ENCODE peak calls at places on chromosomes 7 and 10, in seven cellular contexts. One of them, this sample, is unnamed.
A peak's percentile ranks its signal among the peaks of the same experiment; 100 is the strongest.

GRCh38 chr7:132402751-132403245 is 173.5 kb downstream of the PLXNA4 start:
- DNase-seq in GM23338: no peak
- DNase-seq in HCT116: no peak
- DNase-seq in GM23248: peak; percentile 69
- DNase-seq in neural progenitor cell: no peak
- DNase-seq in hepatocyte: no peak
- DNase-seq in MM.1S: no peak
- DNase-seq in this sample: no peak

GRCh38 chr10:48604408-48605263 is at the start of gene ARHGAP22:
- DNase-seq in GM23338: peak; percentile 69
- DNase-seq in HCT116: no peak
- DNase-seq in GM23248: peak; percentile 86
- DNase-seq in neural progenitor cell: peak; percentile 62
- DNase-seq in hepatocyte: peak; percentile 32
- DNase-seq in MM.1S: peak; percentile 58
- DNase-seq in this sample: peak; percentile 63

GRCh38 chr7:141557360-141557759 is 6.2 kb downstream of the AGK start:
- DNase-seq in GM23338: no peak
- DNase-seq in HCT116: no peak
- DNase-seq in GM23248: no peak
- DNase-seq in neural progenitor cell: no peak
- DNase-seq in hepatocyte: no peak
- DNase-seq in MM.1S: peak; percentile 43
- DNase-seq in this sample: no peak

GRCh38 chr10:3096149-3096548 is 28.8 kb downstream of the PFKP start:
- DNase-seq in GM23338: no peak
- DNase-seq in HCT116: no peak
- DNase-seq in GM23248: peak; percentile 46
- DNase-seq in neural progenitor cell: no peak
- DNase-seq in hepatocyte: no peak
- DNase-seq in MM.1S: no peak
- DNase-seq in this sample: peak; percentile 33

GRCh38 chr7:121076350-121077164 is 88.0 kb downstream of the CPED1 start:
- DNase-seq in GM23338: no peak
- DNase-seq in HCT116: no peak
- DNase-seq in GM23248: peak; percentile 74
- DNase-seq in neural progenitor cell: no peak
- DNase-seq in hepatocyte: peak; percentile 13
- DNase-seq in MM.1S: no peak
- DNase-seq in this sample: peak; percentile 75

GRCh38 chr7:31788445-31788844 is 101.4 kb downstream of the PPP1R17 start:
- DNase-seq in GM23338: no peak
- DNase-seq in HCT116: no peak
- DNase-seq in GM23248: peak; percentile 47
- DNase-seq in neural progenitor cell: no peak
- DNase-seq in hepatocyte: no peak
- DNase-seq in MM.1S: no peak
- DNase-seq in this sample: no peak

GRCh38 chr7:6653101-6653995 is 16.2 kb downstream of the ZNF316 start:
- DNase-seq in GM23338: no peak
- DNase-seq in HCT116: no peak
- DNase-seq in GM23248: no peak
- DNase-seq in neural progenitor cell: no peak
- DNase-seq in hepatocyte: no peak
- DNase-seq in MM.1S: no peak
- DNase-seq in this sample: no peak

GRCh38 chr10:75123088-75123682 is 11.7 kb downstream of the SAMD8 start:
- DNase-seq in GM23338: no peak
- DNase-seq in HCT116: no peak
- DNase-seq in GM23248: no peak
- DNase-seq in neural progenitor cell: no peak
- DNase-seq in hepatocyte: no peak
- DNase-seq in MM.1S: no peak
- DNase-seq in this sample: no peak

GRCh38 chr10:62437696-62438095 is 63.5 kb downstream of the ZNF365 start:
- DNase-seq in GM23338: peak; percentile 80
- DNase-seq in HCT116: peak; percentile 53
- DNase-seq in GM23248: peak; percentile 80
- DNase-seq in neural progenitor cell: peak; percentile 68
- DNase-seq in hepatocyte: peak; percentile 78
- DNase-seq in MM.1S: peak; percentile 70
- DNase-seq in this sample: peak; percentile 100

GRCh38 chr10:88209231-88209630 is 345.8 kb downstream of the PTEN start:
- DNase-seq in GM23338: no peak
- DNase-seq in HCT116: no peak
- DNase-seq in GM23248: no peak
- DNase-seq in neural progenitor cell: no peak
- DNase-seq in hepatocyte: no peak
- DNase-seq in MM.1S: no peak
- DNase-seq in this sample: no peak

GRCh38 chr10:77873558-77874380 is 52.8 kb downstream of the DLG5 start:
- DNase-seq in GM23338: no peak
- DNase-seq in HCT116: peak; percentile 73
- DNase-seq in GM23248: peak; percentile 69
- DNase-seq in neural progenitor cell: no peak
- DNase-seq in hepatocyte: peak; percentile 75
- DNase-seq in MM.1S: no peak
- DNase-seq in this sample: peak; percentile 99

GRCh38 chr10:50992972-50993766 is 81.1 kb upstream of the PRKG1 start:
- DNase-seq in GM23338: no peak
- DNase-seq in HCT116: no peak
- DNase-seq in GM23248: peak; percentile 95
- DNase-seq in neural progenitor cell: peak; percentile 43
- DNase-seq in hepatocyte: peak; percentile 25
- DNase-seq in MM.1S: no peak
- DNase-seq in this sample: peak; percentile 17

GRCh38 chr10:117477961-117478670 is 64.4 kb upstream of the EMX2 start:
- DNase-seq in GM23338: no peak
- DNase-seq in HCT116: peak; percentile 83
- DNase-seq in GM23248: peak; percentile 97
- DNase-seq in neural progenitor cell: peak; percentile 15
- DNase-seq in hepatocyte: peak; percentile 54
- DNase-seq in MM.1S: no peak
- DNase-seq in this sample: peak; percentile 76

GRCh38 chr10:132388901-132389630 is 7.9 kb upstream of the PWWP2B start:
- DNase-seq in GM23338: peak; percentile 77
- DNase-seq in HCT116: no peak
- DNase-seq in GM23248: peak; percentile 73
- DNase-seq in neural progenitor cell: peak; percentile 68
- DNase-seq in hepatocyte: no peak
- DNase-seq in MM.1S: no peak
- DNase-seq in this sample: no peak

GRCh38 chr10:128537888-128538287 is 411.7 kb upstream of the MKI67 start:
- DNase-seq in GM23338: no peak
- DNase-seq in HCT116: no peak
- DNase-seq in GM23248: no peak
- DNase-seq in neural progenitor cell: no peak
- DNase-seq in hepatocyte: no peak
- DNase-seq in MM.1S: no peak
- DNase-seq in this sample: no peak

GRCh38 chr10:128540806-128541739 is 414.9 kb upstream of the MKI67 start:
- DNase-seq in GM23338: peak; percentile 83
- DNase-seq in HCT116: no peak
- DNase-seq in GM23248: no peak
- DNase-seq in neural progenitor cell: peak; percentile 63
- DNase-seq in hepatocyte: peak; percentile 61
- DNase-seq in MM.1S: no peak
- DNase-seq in this sample: no peak

GRCh38 chr10:128542659-128543058 is 416.4 kb upstream of the MKI67 start:
- DNase-seq in GM23338: no peak
- DNase-seq in HCT116: no peak
- DNase-seq in GM23248: no peak
- DNase-seq in neural progenitor cell: no peak
- DNase-seq in hepatocyte: no peak
- DNase-seq in MM.1S: no peak
- DNase-seq in this sample: no peak

GRCh38 chr10:128543186-128543585 is 417.0 kb upstream of the MKI67 start:
- DNase-seq in GM23338: no peak
- DNase-seq in HCT116: no peak
- DNase-seq in GM23248: no peak
- DNase-seq in neural progenitor cell: no peak
- DNase-seq in hepatocyte: no peak
- DNase-seq in MM.1S: no peak
- DNase-seq in this sample: no peak

DNA sequence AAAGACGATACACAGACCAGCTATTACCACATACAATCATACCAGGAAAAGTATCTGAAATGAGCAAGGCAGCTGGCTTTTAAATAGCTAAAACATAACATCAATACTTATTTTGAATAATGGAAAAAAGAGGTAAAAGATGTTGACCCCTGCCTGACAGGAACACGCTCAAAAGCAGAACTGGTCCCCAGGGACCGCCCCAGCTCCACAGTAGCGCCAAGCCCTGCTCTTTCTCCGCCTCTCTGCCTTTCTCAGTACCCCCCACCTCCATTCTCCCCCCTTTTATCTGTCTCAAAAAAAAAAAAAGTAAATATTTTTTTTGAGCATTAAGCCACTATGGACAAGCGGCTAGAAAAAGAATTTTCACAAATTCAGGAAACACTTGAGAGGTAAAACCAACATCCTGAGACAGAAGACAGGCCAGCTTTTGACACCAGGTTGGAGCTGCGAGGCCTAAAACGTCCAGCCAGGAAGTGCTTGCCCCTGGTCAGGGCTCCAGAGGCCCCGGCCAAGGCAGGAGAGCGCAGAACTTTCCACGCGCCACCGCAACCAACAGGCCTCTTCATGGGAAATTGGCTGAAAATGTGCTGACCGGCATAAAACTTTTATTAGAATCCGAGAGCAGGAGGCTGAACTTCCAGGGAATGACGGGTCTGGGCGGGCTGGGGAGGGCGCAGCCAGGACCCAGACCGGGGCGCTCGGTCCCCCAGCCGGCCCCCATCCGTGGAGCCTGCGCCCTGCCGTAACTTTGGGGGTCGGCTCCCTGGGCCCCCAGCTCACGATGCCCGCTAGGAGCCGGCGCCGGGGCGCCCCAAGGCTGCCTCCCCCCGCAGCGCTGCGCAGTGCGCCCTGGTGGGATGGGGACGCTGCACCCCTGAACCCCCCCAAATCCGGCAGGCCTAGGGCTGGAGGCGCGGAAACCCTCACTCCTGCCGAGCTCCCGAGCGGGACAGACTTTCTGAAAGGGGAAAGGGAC is 413.8 kb upstream of the MKI67 start:
- DNase-seq in GM23338: peak; percentile 35
- DNase-seq in HCT116: no peak
- DNase-seq in GM23248: no peak
- DNase-seq in neural progenitor cell: peak; percentile 47
- DNase-seq in hepatocyte: peak; percentile 31
- DNase-seq in MM.1S: no peak
- DNase-seq in this sample: no peak
- TF ChIP-seq EZH2 in GM23338: no peak
- TF ChIP-seq EZH2 in HCT116: no peak
- TF ChIP-seq EZH2 in GM23248: no peak
- TF ChIP-seq EZH2 in neural progenitor cell: no peak
- TF ChIP-seq EZH2 in hepatocyte: no peak
- TF ChIP-seq EZH2 in MM.1S: no peak
- TF ChIP-seq EZH2 in this sample: no peak

DNA sequence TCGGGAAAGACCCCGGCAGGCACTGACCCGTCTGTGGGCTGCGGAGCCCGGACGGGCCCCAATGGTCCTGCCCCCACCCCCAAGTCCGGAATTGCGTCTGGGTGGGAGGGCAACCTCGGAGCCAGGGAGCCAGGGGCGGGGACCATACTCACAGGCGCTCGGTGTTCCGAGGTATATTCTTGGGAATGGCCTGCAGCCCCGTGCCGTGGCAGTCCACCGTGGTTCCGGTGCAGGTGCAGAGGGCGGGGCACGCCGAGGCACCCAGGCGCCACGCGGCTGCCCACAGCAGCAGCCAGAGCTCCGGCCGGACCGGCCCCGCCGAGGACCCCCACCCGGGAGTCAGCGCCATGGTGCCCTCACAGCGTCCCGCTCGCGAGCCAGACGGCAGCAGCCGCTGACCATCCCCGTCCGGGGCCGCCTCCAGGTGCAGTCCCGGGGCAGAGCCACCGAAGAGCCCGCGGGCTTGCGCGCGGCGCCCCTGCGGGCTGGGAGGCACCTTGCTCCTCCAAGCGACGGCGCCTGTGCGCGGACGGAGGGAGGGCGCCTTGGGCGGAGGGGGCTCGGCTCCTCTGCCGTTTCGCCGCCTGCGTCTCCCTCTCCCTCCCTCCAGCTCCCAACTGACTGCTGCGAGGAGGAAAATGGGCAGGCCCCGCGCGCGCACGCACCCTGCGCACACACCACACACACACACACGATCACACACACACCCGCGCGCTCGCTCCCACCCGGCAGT is at the start of gene SLIT1:
- DNase-seq in GM23338: peak; percentile 74
- DNase-seq in HCT116: no peak
- DNase-seq in GM23248: no peak
- DNase-seq in neural progenitor cell: peak; percentile 76
- DNase-seq in hepatocyte: peak; percentile 42
- DNase-seq in MM.1S: no peak
- DNase-seq in this sample: no peak
- H3K4me3 ChIP-seq in GM23338: peak within 1 kb of the TSS; percentile 79
- H3K4me3 ChIP-seq in HCT116: no peak within 1 kb of the TSS
- H3K4me3 ChIP-seq in GM23248: no peak within 1 kb of the TSS
- H3K4me3 ChIP-seq in neural progenitor cell: peak within 1 kb of the TSS; percentile 56
- H3K4me3 ChIP-seq in hepatocyte: peak within 1 kb of the TSS; percentile 18
- H3K4me3 ChIP-seq in MM.1S: no peak within 1 kb of the TSS
- H3K4me3 ChIP-seq in this sample: no peak within 1 kb of the TSS

GRCh38 chr7:156611393-156612010 is 29.1 kb upstream of the RNF32 start:
- DNase-seq in GM23338: no peak
- DNase-seq in HCT116: no peak
- DNase-seq in GM23248: no peak
- DNase-seq in neural progenitor cell: no peak
- DNase-seq in hepatocyte: no peak
- DNase-seq in MM.1S: no peak
- DNase-seq in this sample: no peak

GRCh38 chr7:156610601-156611000 is 30.0 kb upstream of the RNF32 start:
- DNase-seq in GM23338: no peak
- DNase-seq in HCT116: no peak
- DNase-seq in GM23248: no peak
- DNase-seq in neural progenitor cell: no peak
- DNase-seq in hepatocyte: no peak
- DNase-seq in MM.1S: no peak
- DNase-seq in this sample: no peak

GRCh38 chr7:156614434-156615264 is 25.9 kb upstream of the RNF32 start:
- DNase-seq in GM23338: no peak
- DNase-seq in HCT116: no peak
- DNase-seq in GM23248: no peak
- DNase-seq in neural progenitor cell: no peak
- DNase-seq in hepatocyte: peak; percentile 61
- DNase-seq in MM.1S: no peak
- DNase-seq in this sample: no peak

GRCh38 chr7:156610130-156610529 is 30.4 kb upstream of the RNF32 start:
- DNase-seq in GM23338: no peak
- DNase-seq in HCT116: no peak
- DNase-seq in GM23248: no peak
- DNase-seq in neural progenitor cell: no peak
- DNase-seq in hepatocyte: no peak
- DNase-seq in MM.1S: no peak
- DNase-seq in this sample: no peak

GRCh38 chr7:156612930-156613329 is 27.6 kb upstream of the RNF32 start:
- DNase-seq in GM23338: no peak
- DNase-seq in HCT116: no peak
- DNase-seq in GM23248: no peak
- DNase-seq in neural progenitor cell: no peak
- DNase-seq in hepatocyte: no peak
- DNase-seq in MM.1S: peak; percentile 60
- DNase-seq in this sample: no peak
- TF ChIP-seq EZH2phosphoT487 in GM23338: no peak
- TF ChIP-seq EZH2phosphoT487 in HCT116: no peak
- TF ChIP-seq EZH2phosphoT487 in GM23248: no peak
- TF ChIP-seq EZH2phosphoT487 in neural progenitor cell: no peak
- TF ChIP-seq EZH2phosphoT487 in hepatocyte: no peak
- TF ChIP-seq EZH2phosphoT487 in MM.1S: no peak
- TF ChIP-seq EZH2phosphoT487 in this sample: no peak

GRCh38 chr10:101067356-101068083 is 5.7 kb downstream of the KAZALD1 start:
- DNase-seq in GM23338: peak; percentile 92
- DNase-seq in HCT116: peak; percentile 91
- DNase-seq in GM23248: peak; percentile 86
- DNase-seq in neural progenitor cell: peak; percentile 88
- DNase-seq in hepatocyte: peak; percentile 91
- DNase-seq in MM.1S: peak; percentile 89
- DNase-seq in this sample: peak; percentile 87
- TF ChIP-seq EZH2 in GM23338: peak; percentile 50
- TF ChIP-seq EZH2 in HCT116: no peak
- TF ChIP-seq EZH2 in GM23248: no peak
- TF ChIP-seq EZH2 in neural progenitor cell: peak; percentile 87
- TF ChIP-seq EZH2 in hepatocyte: no peak
- TF ChIP-seq EZH2 in MM.1S: no peak
- TF ChIP-seq EZH2 in this sample: no peak

This sample was measured in PC-3.